ENCODE peak calls at places on chromosome 22, in ten cellular contexts. M is small intestine, V is IMR-90, Q is uterus, T is colonic mucosa, G is astrocyte, K is MM.1S, X is lower lobe of right lung, E is right lobe of liver, I is ovary. N is an unnamed sample. For H3K36me3, the result is how much of the 10 kb centered on the place peaks cover.

GRCh38 chr22:42177891-42178336 is 47.3 kb upstream of the CYP2D6 start:
- DNase-seq in M (peak), V (no peak), Q (no peak), T (peak), G (no peak), K (no peak), X (no peak), E (no peak), I (no peak), N (no peak)

GRCh38 chr22:23774922-23775436 is 2.3 kb downstream of the MMP11 start:
- DNase-seq in M (no peak), V (peak), Q (no peak), T (no peak), G (peak), K (no peak), X (no peak), E (no peak), I (no peak), N (no peak)

GRCh38 chr22:23803001-23803819 is 16.4 kb downstream of the SMARCB1 start:
- DNase-seq in M (peak), V (no peak), Q (no peak), T (no peak), G (no peak), K (no peak), X (peak), E (peak), I (no peak), N (no peak)

GRCh38 chr22:20000246-20001081 is 16.2 kb downstream of the ARVCF start:
- DNase-seq in M (no peak), V (no peak), Q (no peak), T (no peak), G (no peak), K (no peak), X (no peak), E (peak), I (no peak), N (no peak)

GRCh38 chr22:27718186-27719032 is 83.1 kb downstream of the MN1 start:
- DNase-seq in M (peak), V (peak), Q (peak), T (peak), G (peak), K (no peak), X (peak), E (no peak), I (peak), N (peak)

GRCh38 chr22:40401981-40402406 is 31.6 kb downstream of the SGSM3 start:
- DNase-seq in M (no peak), V (no peak), Q (no peak), T (no peak), G (no peak), K (no peak), X (no peak), E (no peak), I (no peak), N (no peak)

GRCh38 chr22:24433868-24434471 is 6.6 kb downstream of the ADORA2A start:
- DNase-seq in M (no peak), V (peak), Q (no peak), T (no peak), G (peak), K (peak), X (no peak), E (no peak), I (no peak), N (no peak)

GRCh38 chr22:46614070-46614931 is 5.9 kb upstream of the GRAMD4 start:
- DNase-seq in M (peak), V (no peak), Q (no peak), T (no peak), G (no peak), K (peak), X (peak), E (no peak), I (no peak), N (no peak)

GRCh38 chr22:40728731-40729189 is 49.5 kb downstream of the MCHR1 start:
- DNase-seq in M (peak), V (no peak), Q (no peak), T (no peak), G (peak), K (no peak), X (peak), E (no peak), I (no peak), N (no peak)

GRCh38 chr22:20086101-20086599 is 6.1 kb downstream of the DGCR8 start:
- DNase-seq in M (no peak), V (no peak), Q (no peak), T (no peak), G (no peak), K (no peak), X (peak), E (no peak), I (no peak), N (no peak)

GRCh38 chr22:47395481-47395880 is 633.0 kb downstream of the TBC1D22A start:
- DNase-seq in M (no peak), V (peak), Q (no peak), T (no peak), G (peak), K (no peak), X (no peak), E (peak), I (no peak), N (no peak)

GRCh38 chr22:27212081-27212480 is 554.7 kb downstream of the MIAT start:
- DNase-seq in M (no peak), V (no peak), Q (no peak), T (no peak), G (no peak), K (no peak), X (no peak), E (no peak), I (no peak), N (no peak)

GRCh38 chr22:25357606-25358420 is 138.4 kb downstream of the CRYBB2 start:
- DNase-seq in M (no peak), V (no peak), Q (no peak), T (no peak), G (no peak), K (no peak), X (peak), E (no peak), I (no peak), N (no peak)

GRCh38 chr22:26981111-26981510 is 323.7 kb downstream of the MIAT start:
- DNase-seq in M (no peak), V (no peak), Q (peak), T (no peak), G (no peak), K (no peak), X (no peak), E (no peak), I (peak), N (no peak)

GRCh38 chr22:24841261-24841660 is 35.2 kb downstream of the SGSM1 start:
- DNase-seq in M (no peak), V (no peak), Q (no peak), T (peak), G (no peak), K (no peak), X (no peak), E (no peak), I (no peak), N (no peak)

GRCh38 chr22:20021196-20022181 is 579 bp downstream of the TANGO2 start:
- DNase-seq in M (peak), V (peak), Q (no peak), T (peak), G (peak), K (peak), X (peak), E (peak), I (peak), N (peak)

GRCh38 chr22:47369020-47369419 is 606.6 kb downstream of the TBC1D22A start:
- DNase-seq in M (no peak), V (no peak), Q (no peak), T (peak), G (no peak), K (no peak), X (no peak), E (no peak), I (no peak), N (peak)

GRCh38 chr22:40855960-40856512 is 403 bp downstream of the ST13 start:
- DNase-seq in M (peak), V (peak), Q (no peak), T (peak), G (peak), K (peak), X (no peak), E (peak), I (no peak), N (no peak)

GRCh38 chr22:24338701-24339451 is 68.2 kb downstream of the SPECC1L start:
- DNase-seq in M (peak), V (peak), Q (no peak), T (no peak), G (peak), K (no peak), X (no peak), E (no peak), I (no peak), N (no peak)

GRCh38 chr22:47419239-47419638 is 656.8 kb downstream of the TBC1D22A start:
- DNase-seq in M (no peak), V (no peak), Q (no peak), T (no peak), G (no peak), K (peak), X (no peak), E (no peak), I (no peak), N (no peak)

GRCh38 chr22:42114721-42115120 is 15.9 kb downstream of the CYP2D6 start:
- DNase-seq in M (no peak), V (peak), Q (no peak), T (no peak), G (no peak), K (no peak), X (no peak), E (no peak), I (no peak), N (no peak)

GRCh38 chr22:44049369-44050231 is 25.5 kb downstream of the PARVB start:
- DNase-seq in M (no peak), V (no peak), Q (no peak), T (no peak), G (no peak), K (no peak), X (no peak), E (no peak), I (peak), N (no peak)

GRCh38 chr22:41478473-41478872 is 9.6 kb downstream of the ACO2 start:
- DNase-seq in M (no peak), V (no peak), Q (no peak), T (no peak), G (no peak), K (no peak), X (no peak), E (no peak), I (no peak), N (no peak)

DNA sequence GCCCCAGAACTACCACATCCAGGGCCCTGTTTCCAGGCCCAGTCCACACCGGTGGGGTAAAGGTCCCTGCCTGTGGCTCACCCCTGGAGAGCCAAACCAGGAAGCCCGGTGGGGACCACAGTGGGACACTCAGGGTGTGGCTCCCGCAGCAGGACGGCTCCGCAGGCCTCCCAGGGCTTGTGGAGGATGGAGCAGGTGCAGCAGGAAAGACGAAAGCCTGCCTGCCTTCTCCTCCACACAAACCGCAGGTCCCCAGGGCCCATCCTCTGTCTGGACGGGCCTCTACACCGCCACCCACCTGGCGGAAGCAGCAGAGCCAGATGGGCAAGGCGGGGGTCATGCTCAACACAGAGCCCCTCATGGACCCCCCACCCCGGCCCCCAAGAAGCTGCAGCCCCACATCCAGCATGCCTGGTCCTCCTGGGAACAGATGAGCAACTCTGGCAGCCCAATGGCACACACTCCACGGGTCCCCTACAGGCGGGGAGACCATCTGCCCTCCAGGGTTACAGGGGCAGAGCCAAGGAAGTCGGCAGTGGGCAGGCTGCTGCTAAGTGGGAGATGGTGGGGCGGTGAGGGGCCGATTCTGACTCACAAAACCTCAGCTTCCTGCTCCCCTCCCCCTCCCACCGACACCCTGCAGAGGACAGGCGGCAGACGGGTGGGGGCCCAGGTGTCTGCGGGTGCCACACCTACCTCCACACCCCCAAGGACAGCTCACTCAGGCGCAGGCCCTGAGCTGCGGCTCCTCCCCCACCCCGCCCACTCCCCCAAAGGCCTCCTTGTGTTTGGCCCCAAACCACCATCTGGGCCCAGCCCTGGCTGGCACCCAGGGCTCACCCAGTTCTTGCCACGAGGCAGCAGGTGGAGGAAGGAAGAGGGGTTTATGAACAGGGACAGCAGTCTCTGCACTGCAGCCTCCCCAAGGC is 5.2 kb downstream of the SBF1 start:
- DNase-seq in M (peak), V (peak), Q (no peak), T (peak), G (peak), K (peak), X (peak), E (no peak), I (no peak), N (peak)
- H3K27ac ChIP-seq in M (peak), V (no peak), Q (no peak), T (peak), G (no peak), K (peak), X (peak), E (no peak), I (no peak), N (peak)

GRCh38 chr22:29244785-29245625 is 22.8 kb downstream of the RHBDD3 start:
- DNase-seq in M (no peak), V (no peak), Q (no peak), T (no peak), G (no peak), K (no peak), X (no peak), E (no peak), I (no peak), N (no peak)

GRCh38 chr22:29245626-29246385 is 22.0 kb downstream of the RHBDD3 start:
- DNase-seq in M (peak), V (peak), Q (peak), T (peak), G (peak), K (peak), X (peak), E (peak), I (peak), N (no peak)

GRCh38 chr22:29243874-29244446 is 23.8 kb downstream of the RHBDD3 start:
- DNase-seq in M (no peak), V (no peak), Q (no peak), T (no peak), G (no peak), K (peak), X (no peak), E (no peak), I (no peak), N (no peak)
- H3K36me3 ChIP-seq in M (under half), V (under half), Q (under half), T (under half), G (under half), K (under half), X (under half), E (under half), I (under half), N (under half)

GRCh38 chr22:37626556-37627075 is 12.9 kb upstream of the SH3BP1 start:
- DNase-seq in M (no peak), V (no peak), Q (no peak), T (no peak), G (no peak), K (no peak), X (no peak), E (no peak), I (peak), N (no peak)

GRCh38 chr22:37626144-37626543 is 13.3 kb upstream of the SH3BP1 start:
- DNase-seq in M (no peak), V (peak), Q (peak), T (no peak), G (no peak), K (no peak), X (peak), E (peak), I (peak), N (no peak)

GRCh38 chr22:37624876-37625275 is 14.6 kb upstream of the SH3BP1 start:
- DNase-seq in M (no peak), V (no peak), Q (peak), T (no peak), G (no peak), K (no peak), X (no peak), E (no peak), I (peak), N (no peak)

GRCh38 chr22:37627091-37627490 is 12.4 kb upstream of the SH3BP1 start:
- DNase-seq in M (no peak), V (no peak), Q (no peak), T (no peak), G (no peak), K (no peak), X (no peak), E (no peak), I (no peak), N (no peak)

DNA sequence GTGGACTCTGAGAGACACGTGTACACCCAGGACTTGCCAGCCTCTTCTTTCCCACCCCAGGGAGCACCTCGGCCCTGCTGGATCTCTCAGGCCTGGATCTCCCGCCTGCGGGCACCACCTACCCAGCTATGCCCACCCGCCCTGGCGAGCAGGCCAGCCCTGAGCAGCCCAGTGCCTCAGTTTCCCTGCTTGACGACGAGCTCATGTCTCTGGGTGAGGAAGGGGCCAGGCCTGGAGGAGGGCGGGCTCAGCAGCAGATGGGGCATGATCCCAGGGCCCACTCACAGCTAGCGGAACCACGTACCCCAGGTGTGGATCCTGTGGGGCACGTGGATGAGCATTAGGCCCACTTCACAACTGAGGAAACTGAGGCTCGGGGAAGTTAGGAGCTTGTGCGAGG is 13.7 kb upstream of the SH3BP1 start:
- DNase-seq in M (no peak), V (no peak), Q (peak), T (no peak), G (no peak), K (no peak), X (no peak), E (no peak), I (peak), N (no peak)
- H3K27ac ChIP-seq in M (peak), V (no peak), Q (peak), T (peak), G (no peak), K (no peak), X (peak), E (peak), I (peak), N (no peak)

GRCh38 chr22:21690401-21690801 is 24.6 kb downstream of the PPIL2 start:
- DNase-seq in M (no peak), V (no peak), Q (no peak), T (no peak), G (no peak), K (peak), X (no peak), E (no peak), I (no peak), N (no peak)
- H3K36me3 ChIP-seq in M (under half), V (half or more), Q (under half), T (under half), G (under half), K (under half), X (half or more), E (under half), I (under half), N (under half)

GRCh38 chr22:37804886-37805857 is 2.6 kb upstream of the GCAT start:
- DNase-seq in M (peak), V (peak), Q (peak), T (peak), G (peak), K (no peak), X (peak), E (peak), I (peak), N (peak)

GRCh38 chr22:37808294-37808657 is 542 bp downstream of the GCAT start:
- DNase-seq in M (no peak), V (peak), Q (no peak), T (no peak), G (peak), K (no peak), X (no peak), E (no peak), I (no peak), N (no peak)

GRCh38 chr22:37807410-37808293 is at the start of gene GCAT:
- DNase-seq in M (peak), V (peak), Q (peak), T (peak), G (peak), K (peak), X (peak), E (peak), I (peak), N (peak)

GRCh38 chr22:37805878-37806277 is 1.9 kb upstream of the GCAT start:
- DNase-seq in M (peak), V (no peak), Q (no peak), T (no peak), G (no peak), K (no peak), X (no peak), E (no peak), I (no peak), N (no peak)

GRCh38 chr22:37806409-37807338 is 1.1 kb upstream of the GCAT start:
- DNase-seq in M (peak), V (peak), Q (peak), T (peak), G (peak), K (no peak), X (peak), E (no peak), I (peak), N (no peak)
- H3K27ac ChIP-seq in M (peak), V (no peak), Q (peak), T (peak), G (peak), K (no peak), X (peak), E (peak), I (no peak), N (peak)

GRCh38 chr22:31136155-31136554 is 4.2 kb downstream of the PLA2G3 start:
- DNase-seq in M (no peak), V (no peak), Q (no peak), T (no peak), G (no peak), K (no peak), X (no peak), E (no peak), I (no peak), N (no peak)
- H3K36me3 ChIP-seq in M (under half), V (under half), Q (under half), T (under half), G (under half), K (under half), X (under half), E (under half), I (under half), N (under half)

DNA sequence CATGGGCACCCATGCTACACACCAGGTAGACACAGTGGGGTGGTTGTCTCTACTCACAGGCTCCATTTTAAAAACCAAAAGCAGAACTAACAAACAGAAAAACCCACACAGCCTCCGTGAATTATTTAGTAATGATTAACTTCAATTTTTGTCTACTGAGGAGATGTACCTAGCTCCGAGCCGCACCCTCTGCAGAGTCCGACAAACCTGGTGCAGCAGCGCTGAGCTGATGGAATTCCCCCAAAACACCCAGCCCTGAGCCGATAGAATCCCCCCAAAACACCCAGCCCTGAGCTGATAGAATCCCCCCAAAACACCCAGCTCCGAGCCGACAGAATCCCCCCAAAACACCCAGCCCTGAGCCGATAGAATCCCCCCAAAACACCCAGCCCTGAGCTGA is 927.0 kb downstream of the BRD1 start:
- DNase-seq in M (no peak), V (no peak), Q (no peak), T (no peak), G (no peak), K (no peak), X (no peak), E (no peak), I (no peak), N (peak)
- H3K27ac ChIP-seq in M (no peak), V (no peak), Q (no peak), T (no peak), G (no peak), K (no peak), X (no peak), E (no peak), I (no peak), N (no peak)

GRCh38 chr22:36868546-36868945 is 7.7 kb downstream of the NCF4 start:
- DNase-seq in M (no peak), V (no peak), Q (no peak), T (no peak), G (no peak), K (no peak), X (no peak), E (no peak), I (no peak), N (no peak)
- H3K36me3 ChIP-seq in M (under half), V (under half), Q (under half), T (under half), G (under half), K (under half), X (under half), E (under half), I (under half), N (under half)

N was measured in RWPE2.